ENCODE peak calls at places on chromosomes 11 and 22, in nine cellular contexts. I is IMR-90, K is heart left ventricle, Q is Peyer's patch, P is ovary, U is right lobe of liver, H is HepG2, G is tibial nerve, N is adrenal gland. J is an unnamed sample. For H3K27me3, the result is how much of the 10 kb centered on the place peaks cover.

GRCh38 chr22:37680191-37680851 is 4.9 kb downstream of the LGALS1 start:
- DNase-seq in U (no peak), Q (no peak), K (no peak), N (no peak), G (no peak), H (no peak), I (peak), P (no peak), J (no peak)

GRCh38 chr11:32087602-32088001 is 3.3 kb upstream of the RCN1 start:
- DNase-seq in G (no peak), U (no peak), N (no peak), Q (no peak), H (no peak), K (no peak), I (peak), P (no peak), J (no peak)

GRCh38 chr22:34111210-34111824 is 191.0 kb upstream of the LARGE1 start:
- DNase-seq in N (peak), Q (no peak), H (peak), K (peak), I (no peak), U (peak), P (peak), G (peak), J (no peak)

GRCh38 chr11:64258356-64258755 is 7.0 kb downstream of the PLCB3 start:
- DNase-seq in N (no peak), H (no peak), I (no peak), G (no peak), K (no peak), U (no peak), P (no peak), Q (no peak), J (no peak)

GRCh38 chr22:37943471-37944198 is 9.8 kb downstream of the C22orf23 start:
- DNase-seq in P (no peak), N (no peak), G (no peak), U (no peak), I (no peak), H (no peak), K (no peak), Q (no peak), J (peak)

GRCh38 chr11:131773626-131774025 is 403.2 kb downstream of the NTM start:
- DNase-seq in Q (no peak), G (no peak), U (no peak), P (no peak), H (no peak), N (no peak), K (no peak), I (peak), J (no peak)

GRCh38 chr22:30865656-30866055 is 102.9 kb downstream of the MORC2 start:
- DNase-seq in K (no peak), U (no peak), N (no peak), H (no peak), P (no peak), I (no peak), Q (peak), G (no peak), J (no peak)

GRCh38 chr11:84634309-84634708 is 992.8 kb downstream of the DLG2 start:
- DNase-seq in Q (no peak), I (no peak), U (no peak), G (no peak), N (no peak), K (no peak), P (no peak), H (no peak), J (no peak)

GRCh38 chr11:119093951-119094815 is 7.5 kb downstream of the DPAGT1 start:
- DNase-seq in H (no peak), K (no peak), P (peak), Q (peak), G (no peak), N (peak), I (peak), U (peak), J (peak)

GRCh38 chr22:29093501-29093921 is 20.7 kb downstream of the KREMEN1 start:
- DNase-seq in H (no peak), N (no peak), Q (no peak), K (no peak), U (no peak), I (peak), P (no peak), G (no peak), J (no peak)

GRCh38 chr11:335779-336665 is 15.4 kb upstream of the IFITM3 start:
- DNase-seq in G (no peak), H (no peak), I (no peak), K (peak), N (peak), Q (no peak), P (peak), U (no peak), J (no peak)

GRCh38 chr11:125942276-125942611 is 3.6 kb upstream of the VSIG10L2 start:
- DNase-seq in I (no peak), N (no peak), G (no peak), H (no peak), K (no peak), P (no peak), U (no peak), Q (no peak), J (no peak)
- TF ChIP-seq POLR2A in I (no peak), N (no peak), G (no peak), H (no peak), K (no peak), P (no peak), U (no peak), Q (no peak), J (no peak)

DNA sequence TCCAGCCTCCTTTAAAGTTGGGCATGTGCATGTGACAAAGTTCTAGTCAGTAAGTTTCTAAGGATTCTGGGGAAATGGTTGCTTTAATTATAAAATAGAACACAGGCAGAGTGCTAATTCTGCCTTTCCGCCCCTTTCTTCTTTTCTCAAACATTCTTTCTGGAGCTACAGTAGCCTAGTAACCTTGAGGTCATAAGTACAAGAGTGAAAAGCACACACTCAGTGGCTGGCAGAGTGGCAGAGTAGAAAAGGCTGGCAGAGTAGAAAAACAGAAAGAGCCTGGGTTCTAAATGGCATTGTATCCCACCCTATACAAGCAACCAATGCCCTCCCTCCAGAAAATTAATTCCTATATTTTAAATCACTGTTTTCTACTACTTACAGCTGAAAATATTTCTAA is 51.2 kb downstream of the PAK1 start:
- DNase-seq in K (no peak), U (no peak), G (no peak), Q (no peak), P (no peak), H (no peak), I (no peak), N (no peak), J (no peak)
- H3K27me3 ChIP-seq in K (under half), U (under half), G (under half), Q (under half), P (under half), H (under half), I (under half), N (under half), J (under half)

GRCh38 chr11:58650496-58650895 is 28.0 kb downstream of the CNTF start:
- DNase-seq in H (no peak), K (no peak), G (no peak), N (no peak), P (no peak), I (peak), U (no peak), Q (no peak), J (no peak)
- TF ChIP-seq POLR2A in H (no peak), K (no peak), G (no peak), N (no peak), P (no peak), I (no peak), U (no peak), Q (no peak), J (no peak)

GRCh38 chr11:58941838-58942237 is 2.5 kb downstream of the GLYATL1 start:
- DNase-seq in P (no peak), N (no peak), U (no peak), K (no peak), H (no peak), Q (no peak), I (no peak), G (no peak), J (no peak)

GRCh38 chr11:58939277-58939676 is at the start of gene GLYATL1:
- DNase-seq in K (no peak), Q (no peak), U (peak), H (no peak), N (no peak), G (no peak), P (no peak), I (no peak), J (no peak)

GRCh38 chr11:58934945-58935513 is 4.3 kb upstream of the GLYATL1 start:
- DNase-seq in G (no peak), P (no peak), I (no peak), U (no peak), K (no peak), H (no peak), Q (no peak), N (no peak), J (no peak)

GRCh38 chr11:58938398-58938797 is 890 bp upstream of the GLYATL1 start:
- DNase-seq in I (no peak), Q (no peak), H (no peak), K (no peak), G (no peak), P (no peak), U (no peak), N (no peak), J (no peak)

DNA sequence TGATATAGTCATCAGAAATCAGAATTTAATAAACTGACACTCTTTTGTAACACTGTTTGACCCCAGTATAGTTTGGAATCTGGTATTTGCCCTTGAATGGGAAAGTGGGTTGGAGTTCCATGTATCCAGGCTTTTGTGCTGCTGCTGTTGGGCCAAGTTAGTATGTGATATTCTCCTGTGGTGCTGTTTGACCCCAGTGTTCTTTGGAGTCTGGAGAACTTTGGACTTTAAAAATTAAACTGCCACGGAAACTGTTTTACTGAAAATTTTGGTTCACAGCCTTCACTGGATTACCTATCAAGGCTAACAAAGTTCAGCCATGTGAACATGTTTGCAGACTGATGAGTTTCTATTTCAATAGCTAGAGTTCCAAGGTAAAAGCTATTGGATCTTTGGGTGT is 740 bp downstream of the GLYATL1 start:
- DNase-seq in Q (no peak), K (no peak), P (no peak), N (no peak), U (no peak), H (no peak), G (no peak), I (no peak), J (no peak)
- H3K27me3 ChIP-seq in Q (under half), K (under half), P (under half), N (under half), U (under half), H (under half), G (under half), I (under half), J (under half)

GRCh38 chr22:47267531-47268282 is 505.3 kb downstream of the TBC1D22A start:
- DNase-seq in I (no peak), Q (no peak), N (no peak), P (no peak), U (no peak), H (no peak), K (no peak), G (no peak), J (no peak)

GRCh38 chr22:47274196-47274595 is 511.7 kb downstream of the TBC1D22A start:
- DNase-seq in K (no peak), G (no peak), I (no peak), N (no peak), P (no peak), H (no peak), U (no peak), Q (no peak), J (no peak)

GRCh38 chr22:47266329-47266728 is 503.9 kb downstream of the TBC1D22A start:
- DNase-seq in Q (no peak), H (no peak), N (no peak), I (no peak), G (no peak), P (no peak), U (no peak), K (no peak), J (no peak)

GRCh38 chr22:47270463-47271135 is 508.1 kb downstream of the TBC1D22A start:
- DNase-seq in G (no peak), U (no peak), I (no peak), N (no peak), K (no peak), H (no peak), P (no peak), Q (no peak), J (no peak)

DNA sequence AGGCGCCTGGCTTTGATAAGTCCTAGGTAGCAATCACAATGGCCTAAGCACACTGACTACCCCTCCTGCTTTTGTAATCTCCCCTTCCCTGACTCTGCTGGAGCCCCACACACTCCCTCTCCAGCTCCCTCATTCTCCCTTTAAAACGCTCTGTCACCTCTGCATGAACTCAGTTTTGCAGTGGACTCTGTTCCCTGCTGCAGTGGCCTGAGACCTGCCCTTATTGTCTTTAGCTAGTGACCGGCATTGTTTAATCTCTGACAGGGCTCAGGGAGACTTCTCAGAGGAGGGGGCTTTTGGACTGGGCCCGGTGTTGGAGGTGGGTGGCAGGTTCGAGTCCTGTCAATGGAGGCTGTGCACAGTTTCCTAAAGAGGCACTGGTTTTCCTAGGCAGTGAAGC is 507.2 kb downstream of the TBC1D22A start:
- DNase-seq in H (peak), G (no peak), U (no peak), I (no peak), K (no peak), P (no peak), Q (no peak), N (no peak), J (no peak)
- TF ChIP-seq POLR2A in H (no peak), G (no peak), U (no peak), I (no peak), K (no peak), P (no peak), Q (no peak), N (no peak), J (no peak)

GRCh38 chr11:46277623-46278386 is at the start of gene CREB3L1:
- DNase-seq in G (no peak), Q (peak), P (peak), N (peak), K (peak), H (no peak), U (no peak), I (no peak), J (peak)

GRCh38 chr11:46273511-46274205 is 3.8 kb upstream of the CREB3L1 start:
- DNase-seq in U (peak), Q (peak), G (no peak), K (no peak), H (peak), I (no peak), N (no peak), P (peak), J (peak)

GRCh38 chr11:46278387-46279173 is 1.1 kb downstream of the CREB3L1 start:
- DNase-seq in P (peak), K (peak), Q (peak), N (peak), I (peak), H (no peak), G (no peak), U (no peak), J (peak)

GRCh38 chr11:46277313-46277622 is 194 bp upstream of the CREB3L1 start:
- DNase-seq in N (no peak), I (peak), G (peak), U (no peak), Q (no peak), P (no peak), H (no peak), K (no peak), J (peak)

GRCh38 chr11:46275964-46276641 is 1.4 kb upstream of the CREB3L1 start:
- DNase-seq in H (peak), K (no peak), Q (peak), N (peak), P (no peak), U (no peak), G (no peak), I (no peak), J (peak)
- H3K27me3 ChIP-seq in H (half or more), K (under half), Q (under half), N (under half), P (under half), U (under half), G (under half), I (under half), J (under half)

GRCh38 chr11:62573592-62574362 is at the start of gene EEF1G:
- DNase-seq in K (peak), H (peak), N (peak), Q (peak), G (peak), P (peak), I (peak), U (peak), J (peak)
- TF ChIP-seq POLR2A in K (peak), H (peak), N (peak), Q (peak), G (peak), P (peak), I (peak), U (peak), J (peak)

GRCh38 chr11:68658097-68658496 is 26.2 kb upstream of the GAL start:
- DNase-seq in Q (no peak), K (no peak), H (no peak), U (no peak), G (no peak), N (no peak), I (no peak), P (no peak), J (no peak)
- H3K27me3 ChIP-seq in Q (under half), K (under half), H (half or more), U (under half), G (under half), N (under half), I (under half), P (under half), J (under half)

GRCh38 chr11:45179686-45180085 is 33.2 kb downstream of the PRDM11 start:
- DNase-seq in I (no peak), G (no peak), K (no peak), P (no peak), N (no peak), U (no peak), H (no peak), Q (no peak), J (no peak)

GRCh38 chr11:45182902-45183301 is 36.5 kb downstream of the PRDM11 start:
- DNase-seq in H (no peak), U (no peak), I (peak), G (no peak), K (peak), Q (no peak), N (peak), P (no peak), J (no peak)

GRCh38 chr11:45181595-45182550 is 35.4 kb downstream of the PRDM11 start:
- DNase-seq in P (no peak), Q (no peak), G (no peak), K (no peak), U (no peak), I (no peak), N (no peak), H (no peak), J (no peak)

GRCh38 chr11:45180158-45180887 is 33.9 kb downstream of the PRDM11 start:
- DNase-seq in Q (peak), G (no peak), P (peak), U (peak), I (no peak), H (no peak), N (peak), K (peak), J (peak)

GRCh38 chr11:45180888-45181594 is 34.6 kb downstream of the PRDM11 start:
- DNase-seq in G (peak), P (peak), U (peak), Q (peak), K (peak), N (peak), I (peak), H (no peak), J (peak)
- TF ChIP-seq POLR2A in G (peak), P (peak), U (no peak), Q (no peak), K (peak), N (no peak), I (no peak), H (peak), J (peak)

GRCh38 chr22:18909556-18909955 is 3.4 kb downstream of the DGCR6 start:
- DNase-seq in H (no peak), U (no peak), G (no peak), P (no peak), K (no peak), Q (peak), N (no peak), I (no peak), J (no peak)

GRCh38 chr22:18906896-18907295 is 776 bp downstream of the DGCR6 start:
- DNase-seq in H (no peak), P (no peak), G (no peak), K (no peak), U (no peak), Q (no peak), N (no peak), I (no peak), J (no peak)

GRCh38 chr22:18905540-18906409 is at the start of gene DGCR6:
- DNase-seq in P (no peak), I (no peak), U (no peak), G (no peak), N (no peak), K (no peak), Q (no peak), H (no peak), J (no peak)
- H3K27me3 ChIP-seq in P (under half), I (under half), U (under half), G (under half), N (under half), K (under half), Q (under half), H (under half), J (under half)

J was measured in prostate gland.